ENCODE peak calls at places on chromosomes 13 and 19, in four cellular contexts. Z, R, E and S are unnamed samples.

GRCh38 chr13:80303225-80303811 is 37.6 kb downstream of the SPRY2 start:
- DNase-seq in Z (no peak), R (no peak), E (no peak), S (no peak)

GRCh38 chr13:48818495-48818961 is 157.2 kb upstream of the FNDC3A start:
- DNase-seq in E (no peak), R (no peak), Z (no peak), S (no peak)

GRCh38 chr19:33241091-33241529 is 15.5 kb upstream of the SLC7A10 start:
- DNase-seq in Z (no peak), E (no peak), R (no peak), S (peak)

GRCh38 chr19:31231181-31231580 is 118.1 kb downstream of the TSHZ3 start:
- DNase-seq in Z (no peak), R (no peak), E (no peak), S (no peak)

GRCh38 chr13:90171649-90172048 is 1175.8 kb upstream of the MIR17HG start:
- DNase-seq in R (no peak), Z (no peak), E (no peak), S (no peak)

GRCh38 chr19:35168261-35168660 is 13.7 kb downstream of the FXYD5 start:
- DNase-seq in E (no peak), Z (no peak), R (no peak), S (no peak)

GRCh38 chr19:38690832-38691231 is 43.4 kb downstream of the ACTN4 start:
- DNase-seq in R (no peak), E (no peak), Z (no peak), S (no peak)

GRCh38 chr13:23348270-23349126 is 85.0 kb downstream of the SACS start:
- DNase-seq in Z (no peak), E (no peak), R (no peak), S (no peak)

GRCh38 chr19:12478234-12478941 is 6.2 kb downstream of the ZNF709 start:
- DNase-seq in Z (no peak), E (no peak), R (no peak), S (no peak)

GRCh38 chr13:74927823-74928222 is 554.1 kb downstream of the TBC1D4 start:
- DNase-seq in E (no peak), R (no peak), Z (no peak), S (no peak)

GRCh38 chr13:112756511-112756966 is 66.7 kb downstream of the ATP11A start:
- DNase-seq in R (no peak), E (peak), Z (no peak), S (no peak)

GRCh38 chr19:58559275-58560006 is 1.0 kb upstream of the UBE2M start:
- DNase-seq in R (peak), Z (peak), E (peak), S (peak)

GRCh38 chr19:16258440-16258903 is 60.8 kb downstream of the AP1M1 start:
- DNase-seq in R (peak), Z (no peak), E (peak), S (no peak)

GRCh38 chr13:30362869-30363268 is 55.5 kb upstream of the KATNAL1 start:
- DNase-seq in R (peak), Z (no peak), E (no peak), S (no peak)

GRCh38 chr13:95237310-95237870 is 63.9 kb downstream of the ABCC4 start:
- DNase-seq in Z (no peak), E (no peak), R (no peak), S (no peak)

GRCh38 chr13:109700176-109700575 is 86.2 kb downstream of the IRS2 start:
- DNase-seq in Z (no peak), E (peak), R (peak), S (no peak)

GRCh38 chr19:18006895-18007604 is 920 bp upstream of the ARRDC2 start:
- DNase-seq in R (peak), Z (peak), E (peak), S (peak)

GRCh38 chr13:90690458-90691063 is 656.9 kb upstream of the MIR17HG start:
- DNase-seq in Z (no peak), R (no peak), E (no peak), S (no peak)

GRCh38 chr13:32824671-32825070 is 191.6 kb upstream of the KL start:
- DNase-seq in Z (no peak), E (no peak), R (no peak), S (no peak)

GRCh38 chr13:91193358-91193757 is 154.1 kb upstream of the MIR17HG start:
- DNase-seq in R (no peak), E (no peak), Z (no peak), S (no peak)

GRCh38 chr19:19464339-19465098 is 50.8 kb downstream of the TSSK6 start:
- DNase-seq in Z (peak), E (no peak), R (no peak), S (no peak)

GRCh38 chr19:3106509-3107141 is 12.5 kb downstream of the GNA11 start:
- DNase-seq in E (no peak), Z (no peak), R (no peak), S (no peak)

GRCh38 chr19:3108775-3109174 is 14.6 kb downstream of the GNA11 start:
- DNase-seq in E (peak), Z (peak), R (peak), S (peak)

GRCh38 chr19:3107658-3108057 is 13.5 kb downstream of the GNA11 start:
- DNase-seq in R (no peak), Z (no peak), E (no peak), S (no peak)

GRCh38 chr19:3104708-3104983 is 10.5 kb downstream of the GNA11 start:
- DNase-seq in Z (no peak), E (no peak), R (no peak), S (no peak)

GRCh38 chr19:3105641-3106508 is 11.7 kb downstream of the GNA11 start:
- DNase-seq in Z (no peak), E (no peak), R (no peak), S (no peak)
- TF ChIP-seq FOXJ3 in Z (no peak), E (no peak), R (no peak), S (no peak)

GRCh38 chr13:79060216-79060615 is 345.8 kb downstream of the RBM26 start:
- DNase-seq in E (no peak), Z (no peak), R (no peak), S (no peak)
- TF ChIP-seq FOXJ3 in E (no peak), Z (no peak), R (no peak), S (no peak)

GRCh38 chr19:1826557-1827521 is 14.8 kb upstream of the ATP8B3 start:
- DNase-seq in R (peak), Z (peak), E (peak), S (no peak)
- TF ChIP-seq FOXJ3 in R (no peak), Z (no peak), E (no peak), S (no peak)

GRCh38 chr19:6057651-6058365 is 52.5 kb downstream of the RFX2 start:
- DNase-seq in R (no peak), E (no peak), Z (no peak), S (no peak)
- TF ChIP-seq FOXJ3 in R (no peak), E (no peak), Z (no peak), S (no peak)

GRCh38 chr19:52170863-52171320 is 529 bp downstream of the ZNF836 start:
- DNase-seq in R (no peak), Z (peak), E (peak), S (no peak)
- TF ChIP-seq FOXJ3 in R (no peak), Z (no peak), E (no peak), S (no peak)

GRCh38 chr19:41330946-41331678 is 21.1 kb downstream of the CCDC97 start:
- DNase-seq in E (peak), Z (peak), R (no peak), S (no peak)
- TF ChIP-seq FOXJ3 in E (no peak), Z (no peak), R (no peak), S (no peak)